ENCODE peak calls at places on chromosomes 6 and 20, in nine cellular contexts. C is NB4, E is aorta, F is mucosa of descending colon, T is upper lobe of left lung, J is GM12865, V is cardiac fibroblast, S is tibial artery, Z is lower leg skin. R is an unnamed sample.

GRCh38 chr6:6284231-6284966 is 36.1 kb downstream of the F13A1 start:
- DNase-seq in C (no peak), E (no peak), F (no peak), T (no peak), J (no peak), V (no peak), S (no peak), Z (no peak), R (no peak)

GRCh38 chr6:75481394-75481793 is 12.2 kb downstream of the FILIP1 start:
- DNase-seq in C (no peak), E (no peak), F (no peak), T (no peak), J (no peak), V (no peak), S (no peak), Z (no peak), R (peak)

GRCh38 chr6:16676376-16676775 is 84.9 kb downstream of the ATXN1 start:
- DNase-seq in C (no peak), E (no peak), F (no peak), T (no peak), J (no peak), V (no peak), S (no peak), Z (no peak), R (no peak)

GRCh38 chr20:25745738-25746137 is 49.1 kb upstream of the ZNF337 start:
- DNase-seq in C (no peak), E (no peak), F (no peak), T (no peak), J (no peak), V (no peak), S (no peak), Z (peak), R (no peak)

GRCh38 chr6:159973951-159974350 is 5.1 kb downstream of the IGF2R start:
- DNase-seq in C (peak), E (no peak), F (no peak), T (no peak), J (peak), V (peak), S (no peak), Z (no peak), R (no peak)

GRCh38 chr6:52929321-52930164 is 20.0 kb upstream of the GSTA3 start:
- DNase-seq in C (no peak), E (no peak), F (no peak), T (peak), J (no peak), V (peak), S (no peak), Z (no peak), R (no peak)

GRCh38 chr6:163825033-163825432 is 410.5 kb downstream of the QKI start:
- DNase-seq in C (no peak), E (no peak), F (no peak), T (no peak), J (no peak), V (no peak), S (no peak), Z (peak), R (no peak)

GRCh38 chr20:3687655-3688054 is 5.8 kb upstream of the ADAM33 start:
- DNase-seq in C (peak), E (no peak), F (no peak), T (no peak), J (peak), V (peak), S (no peak), Z (no peak), R (peak)

GRCh38 chr6:40907198-40907701 is 131.8 kb downstream of the UNC5CL start:
- DNase-seq in C (no peak), E (peak), F (no peak), T (no peak), J (no peak), V (peak), S (no peak), Z (peak), R (no peak)

GRCh38 chr20:9110365-9110764 is 41.5 kb downstream of the PLCB4 start:
- DNase-seq in C (no peak), E (no peak), F (no peak), T (no peak), J (no peak), V (peak), S (no peak), Z (no peak), R (no peak)

GRCh38 chr20:12395404-12396159 is 477.9 kb downstream of the BTBD3 start:
- DNase-seq in C (no peak), E (no peak), F (no peak), T (no peak), J (no peak), V (peak), S (no peak), Z (no peak), R (peak)

GRCh38 chr6:2959909-2960719 is 11.3 kb downstream of the SERPINB6 start:
- DNase-seq in C (no peak), E (no peak), F (no peak), T (no peak), J (no peak), V (peak), S (no peak), Z (peak), R (peak)

GRCh38 chr6:43910638-43911353 is 140.8 kb downstream of the VEGFA start:
- DNase-seq in C (peak), E (no peak), F (no peak), T (no peak), J (no peak), V (peak), S (no peak), Z (no peak), R (peak)

GRCh38 chr6:118896339-118897136 is 2.6 kb downstream of the ASF1A start:
- DNase-seq in C (peak), E (no peak), F (no peak), T (no peak), J (peak), V (peak), S (no peak), Z (no peak), R (peak)

GRCh38 chr6:33080127-33081089 is 4.6 kb downstream of the HLA-DPB1 start:
- DNase-seq in C (no peak), E (peak), F (peak), T (peak), J (no peak), V (peak), S (peak), Z (peak), R (peak)

GRCh38 chr20:42093542-42094440 is 475.6 kb upstream of the CHD6 start:
- DNase-seq in C (no peak), E (no peak), F (no peak), T (no peak), J (no peak), V (no peak), S (no peak), Z (no peak), R (no peak)

GRCh38 chr6:167045828-167046580 is 46.8 kb downstream of the CEP43 start:
- DNase-seq in C (no peak), E (no peak), F (no peak), T (no peak), J (no peak), V (no peak), S (no peak), Z (no peak), R (peak)

GRCh38 chr6:154710689-154711088 is 22.5 kb upstream of the SCAF8 start:
- DNase-seq in C (no peak), E (no peak), F (no peak), T (no peak), J (no peak), V (no peak), S (no peak), Z (no peak), R (no peak)

GRCh38 chr20:21511850-21512633 is 1.8 kb downstream of the NKX2-2 start:
- DNase-seq in C (no peak), E (no peak), F (no peak), T (no peak), J (no peak), V (no peak), S (no peak), Z (no peak), R (peak)

GRCh38 chr20:21513181-21513663 is 642 bp downstream of the NKX2-2 start:
- DNase-seq in C (no peak), E (no peak), F (no peak), T (no peak), J (no peak), V (no peak), S (no peak), Z (no peak), R (peak)

GRCh38 chr20:21513881-21514540 is at the start of gene NKX2-2:
- DNase-seq in C (no peak), E (no peak), F (no peak), T (no peak), J (no peak), V (no peak), S (no peak), Z (no peak), R (peak)

GRCh38 chr20:21511485-21511849 is 2.4 kb downstream of the NKX2-2 start:
- DNase-seq in C (no peak), E (no peak), F (no peak), T (no peak), J (no peak), V (no peak), S (no peak), Z (no peak), R (no peak)

DNA sequence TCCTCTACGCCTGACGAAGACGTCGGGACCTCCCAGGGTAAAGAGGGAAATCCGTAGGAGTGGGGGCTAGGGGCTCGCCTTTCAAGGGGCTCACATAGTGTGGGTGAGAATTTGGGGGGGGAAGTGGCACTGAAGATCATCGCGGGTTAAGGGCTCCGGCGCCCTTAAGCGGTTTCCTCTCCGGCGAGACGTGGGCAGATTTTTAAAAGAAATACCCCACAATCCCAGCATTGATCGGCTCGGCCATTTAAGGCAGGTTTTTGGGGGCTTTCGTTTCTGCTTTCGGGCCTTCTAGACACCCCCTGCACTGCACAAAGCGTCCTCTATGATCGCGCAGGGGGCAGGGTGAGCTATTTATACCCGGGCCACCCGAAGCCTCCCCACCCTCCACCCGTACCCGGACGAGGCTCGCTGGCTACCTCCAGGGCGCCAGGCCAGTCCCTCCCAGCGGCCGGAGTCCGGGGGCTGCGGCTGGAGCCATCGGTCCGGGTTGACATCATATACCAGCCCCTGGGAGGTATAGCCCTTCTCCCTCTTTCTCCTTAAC is 1.2 kb downstream of the NKX2-2 start:
- DNase-seq in C (no peak), E (no peak), F (no peak), T (no peak), J (no peak), V (no peak), S (no peak), Z (no peak), R (no peak)
- H3K4me3 ChIP-seq in C (no peak), E (peak), F (no peak), T (peak), J (no peak), V (no peak), S (peak), Z (no peak), R (no peak)

GRCh38 chr20:63775096-63775978 is 35.8 kb downstream of the SLC2A4RG start:
- DNase-seq in C (no peak), E (peak), F (no peak), T (no peak), J (no peak), V (peak), S (no peak), Z (no peak), R (peak)
- H3K4me3 ChIP-seq in C (no peak), E (no peak), F (no peak), T (peak), J (no peak), V (peak), S (no peak), Z (no peak), R (no peak)

DNA sequence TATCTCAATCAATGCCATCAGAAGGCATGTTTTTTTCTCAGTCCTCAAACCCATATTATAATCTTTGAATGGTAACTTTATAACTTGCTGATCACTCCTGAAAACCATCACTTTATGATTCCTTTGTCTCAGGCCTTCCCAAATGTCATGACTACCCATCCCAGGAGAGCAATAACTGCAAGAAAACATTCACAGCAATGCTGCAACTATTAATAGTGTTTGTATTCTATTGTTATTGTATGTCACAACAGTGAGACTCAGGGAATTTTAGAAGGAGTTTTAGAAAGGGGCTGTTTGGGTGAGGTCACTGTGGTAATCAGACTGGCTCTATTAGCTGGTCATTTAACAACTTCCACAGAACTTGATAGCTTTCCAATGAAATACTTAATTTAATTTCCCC is 301.4 kb upstream of the TBX18 start:
- DNase-seq in C (no peak), E (no peak), F (no peak), T (no peak), J (no peak), V (no peak), S (no peak), Z (no peak), R (no peak)
- H3K4me3 ChIP-seq in C (no peak), E (no peak), F (no peak), T (no peak), J (no peak), V (no peak), S (no peak), Z (no peak), R (no peak)

GRCh38 chr6:101401792-101402617 is 8.5 kb downstream of the GRIK2 start:
- DNase-seq in C (no peak), E (peak), F (no peak), T (no peak), J (no peak), V (peak), S (no peak), Z (no peak), R (peak)

GRCh38 chr6:101397199-101397598 is 3.7 kb downstream of the GRIK2 start:
- DNase-seq in C (peak), E (no peak), F (no peak), T (no peak), J (no peak), V (peak), S (no peak), Z (no peak), R (peak)

GRCh38 chr6:101400341-101400740 is 6.8 kb downstream of the GRIK2 start:
- DNase-seq in C (no peak), E (no peak), F (no peak), T (no peak), J (no peak), V (no peak), S (no peak), Z (no peak), R (no peak)

GRCh38 chr6:101398716-101399626 is 5.5 kb downstream of the GRIK2 start:
- DNase-seq in C (no peak), E (no peak), F (no peak), T (no peak), J (no peak), V (no peak), S (no peak), Z (no peak), R (no peak)

GRCh38 chr6:101399627-101399955 is 6.1 kb downstream of the GRIK2 start:
- DNase-seq in C (no peak), E (no peak), F (no peak), T (no peak), J (no peak), V (no peak), S (no peak), Z (no peak), R (no peak)
- H3K4me3 ChIP-seq in C (no peak), E (no peak), F (no peak), T (no peak), J (no peak), V (no peak), S (no peak), Z (no peak), R (no peak)

GRCh38 chr6:100470721-100471120 is 6.0 kb upstream of the SIM1 start:
- DNase-seq in C (no peak), E (no peak), F (no peak), T (no peak), J (no peak), V (no peak), S (no peak), Z (no peak), R (no peak)

GRCh38 chr6:100473182-100473581 is 8.5 kb upstream of the SIM1 start:
- DNase-seq in C (no peak), E (no peak), F (no peak), T (no peak), J (no peak), V (no peak), S (no peak), Z (no peak), R (no peak)

GRCh38 chr6:100472674-100473073 is 8.0 kb upstream of the SIM1 start:
- DNase-seq in C (no peak), E (no peak), F (no peak), T (no peak), J (peak), V (no peak), S (no peak), Z (no peak), R (no peak)

GRCh38 chr6:100479180-100480035 is 14.7 kb upstream of the SIM1 start:
- DNase-seq in C (peak), E (no peak), F (no peak), T (no peak), J (peak), V (peak), S (no peak), Z (no peak), R (peak)

DNA sequence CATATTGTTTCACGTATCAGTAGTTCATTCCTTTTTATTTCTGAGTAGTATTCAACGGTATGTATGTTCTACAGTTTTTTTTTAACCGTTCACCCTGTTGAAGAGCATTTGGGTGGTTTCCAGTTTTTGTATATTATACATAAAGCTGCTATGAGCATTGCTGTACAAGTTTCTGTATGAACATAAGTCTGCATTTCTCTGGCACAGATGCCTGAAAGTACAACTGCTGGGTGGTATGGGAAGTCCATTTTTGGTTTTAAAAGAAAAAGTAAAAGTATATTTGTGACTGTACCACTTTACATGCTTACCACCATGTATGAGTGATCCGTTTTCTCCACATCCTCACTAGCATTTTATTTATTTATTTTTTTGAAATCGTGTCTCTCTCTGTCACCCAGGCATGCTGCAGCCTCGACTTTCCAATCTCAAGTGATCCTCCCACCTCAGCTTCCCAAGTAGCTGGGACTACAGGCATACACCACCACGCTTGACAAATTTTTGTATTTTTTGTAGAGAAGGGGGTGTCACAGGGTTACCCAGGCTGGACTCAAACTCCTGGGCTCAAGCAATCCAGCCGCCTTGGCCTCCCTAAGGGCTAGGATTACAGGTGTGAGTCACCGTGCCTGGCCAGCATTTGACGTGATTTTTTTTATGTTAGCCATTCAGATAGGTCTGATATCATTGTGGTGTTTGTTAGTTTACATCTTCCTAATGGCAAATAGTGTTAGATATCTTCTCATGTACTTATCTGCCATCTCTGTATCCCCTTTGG is 11.0 kb upstream of the SIM1 start:
- DNase-seq in C (no peak), E (no peak), F (no peak), T (no peak), J (peak), V (no peak), S (no peak), Z (no peak), R (no peak)
- H3K4me3 ChIP-seq in C (no peak), E (no peak), F (no peak), T (no peak), J (no peak), V (no peak), S (no peak), Z (no peak), R (no peak)

DNA sequence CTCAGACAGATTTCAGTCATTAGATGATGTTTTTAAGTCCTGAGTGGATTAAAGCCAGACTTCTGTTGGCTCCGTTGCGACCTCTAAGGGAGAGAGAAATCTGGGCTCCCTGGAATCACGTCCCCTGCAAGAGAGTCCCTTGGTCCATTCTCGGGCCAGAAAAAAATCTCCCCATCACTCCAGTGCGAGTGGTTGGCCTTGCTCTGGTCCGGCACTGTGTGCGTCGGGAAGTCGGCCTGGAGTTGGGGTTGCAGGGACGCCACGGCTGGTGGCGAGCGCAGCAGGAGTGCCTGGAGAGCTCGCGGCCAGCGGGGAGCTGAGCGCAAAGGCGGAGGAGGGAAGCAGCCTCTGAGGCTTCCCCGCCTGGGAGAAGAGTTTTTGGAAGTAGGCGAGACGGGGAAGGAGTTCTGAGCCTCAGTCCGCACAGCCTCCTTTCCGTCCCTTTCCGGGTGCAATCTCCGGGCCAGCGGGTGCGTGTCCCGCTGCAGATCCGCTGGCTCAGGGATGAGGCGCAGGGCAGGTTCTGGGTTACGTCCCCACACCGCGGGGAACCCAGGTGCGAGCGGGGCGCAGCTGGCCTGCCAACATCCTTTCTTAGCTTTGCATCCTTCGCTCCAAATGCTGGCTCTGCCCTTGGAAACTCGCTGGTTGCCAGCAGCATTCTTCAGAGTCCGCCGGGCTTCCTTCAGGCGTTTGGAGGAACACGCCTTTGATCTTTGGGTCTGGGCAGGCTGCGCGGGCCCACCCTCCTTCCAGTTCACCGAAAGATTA is 6.8 kb downstream of the TCF21 start:
- DNase-seq in C (no peak), E (peak), F (peak), T (no peak), J (no peak), V (peak), S (peak), Z (no peak), R (peak)
- H3K4me3 ChIP-seq in C (no peak), E (no peak), F (no peak), T (peak), J (no peak), V (peak), S (peak), Z (no peak), R (peak)

DNA sequence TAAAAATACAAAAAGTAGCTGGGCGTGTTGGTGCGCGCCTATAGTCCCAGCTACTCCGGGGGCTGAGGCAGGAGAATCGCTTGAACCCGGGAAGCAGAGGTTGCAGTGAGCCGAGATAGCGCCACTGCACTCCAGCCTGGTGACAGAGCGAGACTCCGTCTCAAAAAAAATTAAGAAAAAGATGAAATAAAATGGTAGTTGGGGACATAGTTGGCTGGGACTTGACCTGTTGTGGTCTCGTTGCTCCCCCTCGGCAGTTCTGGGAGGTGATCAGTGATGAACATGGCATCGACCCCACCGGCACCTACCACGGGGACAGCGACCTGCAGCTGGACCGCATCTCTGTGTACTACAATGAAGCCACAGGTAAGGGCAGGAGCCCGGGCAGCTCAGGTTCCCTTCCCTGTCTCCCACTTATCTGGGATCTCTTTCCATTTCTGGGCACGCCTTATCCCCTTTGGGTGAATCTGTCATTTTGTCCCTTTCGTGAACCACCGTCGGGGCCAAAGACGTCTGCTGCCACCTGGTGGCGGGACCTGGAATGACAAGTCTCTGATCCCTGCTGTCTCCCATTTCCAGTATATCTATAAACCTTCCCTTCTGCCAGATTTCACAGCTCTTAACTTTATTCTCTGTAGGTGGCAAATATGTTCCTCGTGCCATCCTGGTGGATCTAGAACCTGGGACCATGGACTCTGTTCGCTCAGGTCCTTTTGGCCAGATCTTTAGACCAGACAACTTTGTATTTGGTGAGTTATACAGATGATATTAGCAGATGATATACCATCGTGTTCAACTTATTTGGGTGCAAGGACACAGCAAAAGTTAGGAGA is 2.3 kb downstream of the TUBB start:
- DNase-seq in C (peak), E (peak), F (peak), T (peak), J (peak), V (peak), S (peak), Z (peak), R (peak)
- H3K4me3 ChIP-seq in C (peak), E (peak), F (no peak), T (peak), J (peak), V (peak), S (peak), Z (peak), R (peak)

R was measured in mesendoderm.